ENCODE peak calls at places on chromosomes 7 and 10, in eight cellular contexts. R, H, O, V, T, K, J and E are unnamed samples.

GRCh38 chr7:40964610-40965009 is 738.3 kb downstream of the INHBA start:
- DNase-seq in R (no peak), H (no peak), O (no peak), V (no peak), T (no peak), K (no peak), J (no peak), E (no peak)

GRCh38 chr7:11436317-11436716 is 395.7 kb downstream of the THSD7A start:
- DNase-seq in R (no peak), H (no peak), O (peak), V (peak), T (peak), K (no peak), J (no peak), E (no peak)

GRCh38 chr10:87705339-87705738 is 45.7 kb downstream of the PAPSS2 start:
- DNase-seq in R (no peak), H (no peak), O (peak), V (peak), T (no peak), K (no peak), J (no peak), E (peak)

GRCh38 chr7:75962607-75963382 is 31.6 kb downstream of the TMEM120A start:
- DNase-seq in R (no peak), H (no peak), O (peak), V (peak), T (peak), K (no peak), J (peak), E (peak)

GRCh38 chr7:134545918-134546317 is 3.0 kb upstream of the AKR1B15 start:
- DNase-seq in R (no peak), H (no peak), O (no peak), V (no peak), T (no peak), K (no peak), J (no peak), E (no peak)

GRCh38 chr7:11605749-11606148 is 226.2 kb downstream of the THSD7A start:
- DNase-seq in R (no peak), H (no peak), O (no peak), V (no peak), T (no peak), K (no peak), J (no peak), E (no peak)

GRCh38 chr10:97188234-97188847 is 2.6 kb upstream of the SLIT1 start:
- DNase-seq in R (no peak), H (no peak), O (no peak), V (no peak), T (no peak), K (no peak), J (peak), E (no peak)

GRCh38 chr7:57868771-57869483 is 418.9 kb downstream of the ZNF716 start:
- DNase-seq in R (no peak), H (no peak), O (no peak), V (no peak), T (no peak), K (no peak), J (no peak), E (peak)

GRCh38 chr7:50274361-50274760 is 30.2 kb upstream of the IKZF1 start:
- DNase-seq in R (no peak), H (no peak), O (no peak), V (no peak), T (no peak), K (peak), J (no peak), E (no peak)

GRCh38 chr7:28017372-28017771 is 163.2 kb downstream of the JAZF1 start:
- DNase-seq in R (no peak), H (no peak), O (peak), V (no peak), T (peak), K (no peak), J (no peak), E (peak)

GRCh38 chr10:106169241-106169640 is 995.3 kb downstream of the SORCS1 start:
- DNase-seq in R (no peak), H (no peak), O (peak), V (no peak), T (no peak), K (no peak), J (no peak), E (no peak)

GRCh38 chr10:14329609-14330246 is 996 bp downstream of the FRMD4A start:
- DNase-seq in R (no peak), H (no peak), O (no peak), V (no peak), T (no peak), K (no peak), J (no peak), E (no peak)
- H3K4me3 ChIP-seq in R (no peak), H (no peak), O (no peak), V (no peak), T (no peak), K (no peak), J (no peak), E (no peak)

GRCh38 chr7:105012503-105013282 is 1.3 kb upstream of the KMT2E start:
- DNase-seq in R (peak), H (peak), O (peak), V (peak), T (peak), K (peak), J (peak), E (peak)

GRCh38 chr7:105014725-105015630 is 973 bp downstream of the KMT2E start:
- DNase-seq in R (peak), H (peak), O (peak), V (peak), T (peak), K (peak), J (peak), E (peak)

GRCh38 chr7:105013283-105013817 is 655 bp upstream of the KMT2E start:
- DNase-seq in R (peak), H (peak), O (peak), V (peak), T (peak), K (peak), J (peak), E (peak)

GRCh38 chr7:105015631-105015965 is 1.6 kb downstream of the KMT2E start:
- DNase-seq in R (peak), H (peak), O (no peak), V (peak), T (peak), K (peak), J (no peak), E (no peak)

DNA sequence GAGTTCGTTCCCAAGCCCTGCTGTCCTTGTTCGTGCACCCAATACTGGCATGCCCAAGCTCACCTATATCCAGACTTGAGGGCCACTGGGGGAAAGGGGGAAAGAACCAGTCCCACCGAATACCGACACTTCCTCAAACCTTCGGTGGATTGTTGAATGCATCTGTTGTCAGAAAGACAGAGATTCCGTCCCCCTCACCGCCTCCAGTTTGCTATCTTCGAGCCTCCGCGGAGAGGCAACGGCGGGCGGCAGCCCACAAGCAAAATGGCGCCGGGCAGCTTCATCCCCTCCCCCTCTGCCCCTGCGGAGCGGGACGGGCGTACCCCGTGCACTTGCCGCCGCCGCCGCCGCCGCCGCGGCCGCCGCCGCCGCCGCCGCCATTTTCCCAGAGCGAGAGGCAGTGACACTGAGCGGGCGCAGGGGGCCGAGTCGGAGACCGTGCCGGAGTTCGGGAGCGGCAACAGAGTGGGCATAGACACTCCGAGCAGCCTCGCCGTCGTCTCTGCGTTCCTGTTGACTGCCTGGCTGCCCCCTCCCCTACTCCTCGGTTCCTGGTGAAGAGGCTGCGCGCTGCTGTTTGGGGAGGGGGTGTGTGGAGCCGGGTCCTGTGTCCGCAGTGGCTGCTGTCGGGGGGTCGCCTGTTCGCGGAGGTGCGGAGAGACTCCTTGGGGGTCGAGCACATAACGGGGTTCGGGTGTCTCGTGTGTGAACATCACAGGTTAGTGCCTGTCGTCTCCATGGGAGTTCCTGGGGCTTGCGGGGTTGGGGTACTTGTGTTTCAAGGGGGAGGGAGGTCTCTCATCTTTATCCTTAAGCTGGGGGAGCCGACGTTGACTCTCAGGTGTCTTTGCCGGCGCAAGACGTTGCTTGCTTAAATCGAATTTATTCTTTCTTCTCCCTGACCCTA is at the start of gene KMT2E:
- DNase-seq in R (peak), H (peak), O (peak), V (peak), T (peak), K (peak), J (peak), E (peak)
- TF ChIP-seq CTCF in R (no peak), H (no peak), O (no peak), V (no peak), T (no peak), K (no peak), J (no peak), E (no peak)

DNA sequence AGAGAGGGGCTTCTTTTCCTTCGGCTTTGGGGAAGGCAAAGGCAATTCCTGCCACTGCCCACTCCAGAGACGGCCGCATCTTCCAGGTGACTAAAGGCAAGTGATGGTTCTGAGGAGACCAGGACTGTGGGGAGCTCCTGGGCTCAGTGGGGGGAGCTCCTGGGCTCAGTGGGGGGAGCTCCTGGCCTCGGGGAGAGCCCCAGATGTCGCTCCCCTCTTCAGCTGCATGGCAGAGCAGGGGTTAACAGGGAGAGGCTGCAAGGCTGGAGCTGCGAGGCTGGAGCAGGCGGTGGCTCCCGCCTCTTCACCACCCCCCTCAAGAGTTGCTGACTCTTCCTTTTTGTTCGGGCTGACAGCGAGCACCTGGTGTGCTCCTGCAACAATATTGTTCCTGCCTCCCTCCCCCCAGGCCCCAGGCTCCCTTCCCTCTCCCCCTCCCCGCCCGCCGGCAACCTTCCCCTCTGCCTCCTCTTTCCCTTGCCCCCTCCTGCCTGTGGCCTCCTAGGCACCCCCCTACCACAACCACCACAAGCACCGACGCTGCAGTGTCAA is 56.3 kb upstream of the LBX1 start:
- DNase-seq in R (no peak), H (no peak), O (no peak), V (no peak), T (no peak), K (no peak), J (no peak), E (no peak)
- H3K4me3 ChIP-seq in R (no peak), H (no peak), O (no peak), V (no peak), T (no peak), K (no peak), J (no peak), E (no peak)

GRCh38 chr7:148962823-148963582 is 65.3 kb downstream of the PDIA4 start:
- DNase-seq in R (peak), H (peak), O (peak), V (peak), T (peak), K (peak), J (peak), E (peak)
- TF ChIP-seq CTCF in R (peak), H (peak), O (peak), V (peak), T (peak), K (peak), J (peak), E (peak)

DNA sequence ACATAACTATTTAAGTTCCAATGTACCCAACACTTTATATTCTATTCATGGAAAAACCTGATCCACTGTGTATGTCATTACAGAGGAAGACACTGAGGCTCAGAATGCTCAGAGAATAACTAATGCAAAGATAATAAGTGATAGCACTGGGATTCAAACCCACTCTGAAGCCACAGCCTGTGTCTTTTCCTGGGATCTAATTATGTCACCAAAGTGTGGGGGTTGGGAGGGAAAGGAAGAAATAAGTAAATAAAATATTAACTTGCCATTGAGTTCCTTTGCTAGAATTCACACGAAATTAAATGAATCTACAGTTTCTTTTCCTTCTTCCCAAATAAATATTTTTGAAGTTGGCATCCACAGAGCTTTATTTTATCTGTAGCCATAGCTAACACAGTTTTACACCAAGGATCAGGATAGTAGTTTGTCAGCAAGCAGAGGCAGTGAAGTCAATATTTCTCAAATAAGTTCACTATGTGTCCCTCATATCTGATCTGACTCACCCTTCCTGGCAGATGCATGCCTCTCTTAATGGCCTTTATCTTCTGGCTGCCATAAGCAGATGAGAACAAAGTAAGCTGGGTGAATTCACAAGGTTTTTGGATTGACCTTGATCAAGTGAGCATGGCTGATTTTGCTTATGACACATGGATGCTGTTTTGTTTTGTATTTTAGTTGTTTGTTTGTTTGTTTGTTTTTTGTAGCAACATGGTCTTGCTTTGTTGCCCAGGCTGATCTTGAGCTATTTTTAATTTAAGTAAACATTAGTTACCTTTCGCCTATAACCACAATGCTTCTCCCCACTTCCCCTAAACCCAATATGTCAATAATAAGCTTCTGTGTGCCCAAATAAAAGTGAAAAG is 6.3 kb downstream of the RAPGEF5 start:
- DNase-seq in R (peak), H (no peak), O (no peak), V (peak), T (no peak), K (no peak), J (no peak), E (peak)
- H3K4me3 ChIP-seq in R (no peak), H (no peak), O (no peak), V (no peak), T (no peak), K (no peak), J (no peak), E (no peak)